ENCODE peak calls at places on chromosome 6, in five cellular contexts. Y, B, N, X and O are unnamed samples.

GRCh38 chr6:147787407-147787806 is 278.9 kb downstream of the SAMD5 start:
- DNase-seq in Y (no peak), B (no peak), N (no peak), X (no peak), O (no peak)

GRCh38 chr6:126625019-126625418 is 285.1 kb downstream of the CENPW start:
- DNase-seq in Y (peak), B (no peak), N (peak), X (no peak), O (no peak)

GRCh38 chr6:118356686-118357085 is 191.4 kb upstream of the PLN start:
- DNase-seq in Y (no peak), B (no peak), N (no peak), X (no peak), O (no peak)

GRCh38 chr6:136306466-136306865 is 16.8 kb upstream of the BCLAF1 start:
- DNase-seq in Y (no peak), B (no peak), N (no peak), X (no peak), O (no peak)

GRCh38 chr6:148693882-148694484 is 52.8 kb upstream of the UST start:
- DNase-seq in Y (no peak), B (no peak), N (no peak), X (no peak), O (peak)

GRCh38 chr6:64838726-64839125 is 868.3 kb downstream of the EYS start:
- DNase-seq in Y (no peak), B (no peak), N (no peak), X (no peak), O (no peak)

GRCh38 chr6:84462697-84463096 is 235.3 kb upstream of the CEP162 start:
- DNase-seq in Y (peak), B (peak), N (peak), X (no peak), O (no peak)

GRCh38 chr6:128511518-128511917 is 8.9 kb downstream of the PTPRK start:
- DNase-seq in Y (peak), B (no peak), N (peak), X (no peak), O (no peak)

GRCh38 chr6:7932625-7933024 is 22.0 kb upstream of the TXNDC5 start:
- DNase-seq in Y (no peak), B (no peak), N (no peak), X (no peak), O (no peak)

GRCh38 chr6:66086532-66086931 is 379.5 kb upstream of the EYS start:
- DNase-seq in Y (no peak), B (no peak), N (no peak), X (no peak), O (no peak)

GRCh38 chr6:165001502-165002157 is 307.8 kb downstream of the C6orf118 start:
- DNase-seq in Y (no peak), B (no peak), N (no peak), X (no peak), O (no peak)

GRCh38 chr6:159691133-159691962 is 1.7 kb downstream of the SOD2 start:
- DNase-seq in Y (peak), B (peak), N (peak), X (no peak), O (peak)

GRCh38 chr6:54053893-54054391 is 57.3 kb upstream of the MLIP start:
- DNase-seq in Y (peak), B (peak), N (peak), X (no peak), O (no peak)

GRCh38 chr6:20056350-20056992 is 155.8 kb downstream of the MBOAT1 start:
- DNase-seq in Y (peak), B (no peak), N (peak), X (peak), O (peak)

GRCh38 chr6:27545271-27546046 is 72.6 kb upstream of the ZNF184 start:
- DNase-seq in Y (peak), B (no peak), N (peak), X (no peak), O (no peak)

GRCh38 chr6:3061501-3061941 is 6.8 kb upstream of the RIPK1 start:
- DNase-seq in Y (peak), B (no peak), N (peak), X (no peak), O (no peak)

GRCh38 chr6:48973486-48973885 is 489.6 kb downstream of the MMUT start:
- DNase-seq in Y (peak), B (no peak), N (no peak), X (no peak), O (no peak)

GRCh38 chr6:170212051-170212756 is 78.7 kb downstream of the DLL1 start:
- DNase-seq in Y (no peak), B (no peak), N (no peak), X (peak), O (no peak)

DNA sequence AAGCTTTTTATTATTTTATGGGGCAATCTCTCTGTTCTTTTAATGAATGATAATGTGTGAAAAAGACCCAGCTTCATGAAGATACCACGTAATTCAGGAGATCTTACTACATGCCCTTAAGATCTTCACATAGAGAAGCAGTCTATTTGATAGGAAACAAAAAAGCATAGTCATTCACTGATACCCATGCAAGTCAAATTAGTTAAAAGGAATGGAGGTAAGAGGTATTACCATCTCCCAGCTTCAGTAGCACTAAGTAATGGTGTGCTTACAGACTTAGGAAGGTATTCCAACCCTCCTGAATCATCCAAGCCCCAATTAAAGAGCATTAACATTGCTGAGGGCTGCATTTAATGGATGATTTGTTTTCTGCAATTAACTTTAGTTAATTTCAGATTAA is 364.7 kb downstream of the SYNE1 start:
- DNase-seq in Y (no peak), B (no peak), N (no peak), X (no peak), O (no peak)
- H3K4me3 ChIP-seq in Y (no peak), B (no peak), N (no peak), X (no peak), O (no peak)

GRCh38 chr6:17098538-17098937 is 3.3 kb upstream of the STMND1 start:
- DNase-seq in Y (peak), B (no peak), N (no peak), X (peak), O (no peak)
- H3K4me3 ChIP-seq in Y (no peak), B (no peak), N (no peak), X (no peak), O (no peak)

DNA sequence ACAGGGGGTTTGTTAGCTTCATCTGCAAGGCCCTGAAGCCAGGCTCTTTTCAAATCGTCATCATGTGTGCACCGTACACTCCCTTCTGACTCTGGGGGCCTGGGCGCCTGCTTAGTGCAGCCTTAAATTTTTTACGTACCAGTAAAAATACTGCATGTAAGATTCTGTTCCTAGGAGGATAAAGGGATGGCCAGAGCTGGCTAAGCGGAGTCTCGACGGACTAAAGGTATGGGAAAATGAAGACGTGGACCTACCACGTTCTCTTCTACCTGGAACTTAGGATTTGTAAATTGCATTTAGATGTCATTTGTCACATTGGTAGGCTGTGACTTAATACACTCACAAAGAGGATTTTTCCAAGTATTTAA is 149.3 kb upstream of the AFDN start:
- DNase-seq in Y (no peak), B (no peak), N (no peak), X (no peak), O (no peak)
- H3K4me3 ChIP-seq in Y (no peak), B (no peak), N (no peak), X (no peak), O (no peak)

GRCh38 chr6:42374027-42374669 is 77.6 kb downstream of the TRERF1 start:
- DNase-seq in Y (no peak), B (no peak), N (no peak), X (no peak), O (no peak)
- H3K4me3 ChIP-seq in Y (no peak), B (no peak), N (no peak), X (no peak), O (no peak)

DNA sequence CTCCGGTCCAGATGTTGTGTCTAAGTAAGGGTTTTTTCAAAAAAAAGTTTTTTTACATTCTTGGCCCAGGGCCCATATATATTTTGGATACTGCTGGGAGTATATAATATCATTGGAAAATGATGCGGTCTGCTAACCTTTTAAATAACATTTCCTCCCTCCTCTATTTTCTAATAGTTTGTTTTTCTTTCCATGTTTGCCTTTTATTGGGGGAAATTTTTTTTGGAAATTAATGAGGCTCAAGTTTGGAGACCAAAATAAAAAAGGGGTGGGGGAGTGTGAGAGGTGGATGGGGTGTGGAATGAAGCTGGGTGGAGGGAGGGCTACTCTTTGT is 42.8 kb upstream of the FOXP4 start:
- DNase-seq in Y (no peak), B (no peak), N (peak), X (no peak), O (no peak)
- H3K4me3 ChIP-seq in Y (no peak), B (no peak), N (no peak), X (no peak), O (no peak)

GRCh38 chr6:144659202-144659731 is 374.1 kb downstream of the UTRN start:
- DNase-seq in Y (peak), B (no peak), N (peak), X (no peak), O (no peak)

GRCh38 chr6:144661101-144661806 is 376.1 kb downstream of the UTRN start:
- DNase-seq in Y (peak), B (no peak), N (peak), X (no peak), O (no peak)

GRCh38 chr6:144662812-144663211 is 377.7 kb downstream of the UTRN start:
- DNase-seq in Y (no peak), B (no peak), N (no peak), X (no peak), O (no peak)

GRCh38 chr6:144659735-144660246 is 374.7 kb downstream of the UTRN start:
- DNase-seq in Y (no peak), B (no peak), N (no peak), X (no peak), O (no peak)

GRCh38 chr6:144660545-144660944 is 375.4 kb downstream of the UTRN start:
- DNase-seq in Y (no peak), B (no peak), N (no peak), X (no peak), O (no peak)
- H3K4me3 ChIP-seq in Y (no peak), B (no peak), N (peak), X (no peak), O (no peak)

GRCh38 chr6:99612551-99613397 is 6.1 kb downstream of the PRDM13 start:
- DNase-seq in Y (no peak), B (no peak), N (no peak), X (peak), O (no peak)
- H3K4me3 ChIP-seq in Y (peak), B (peak), N (no peak), X (no peak), O (no peak)

GRCh38 chr6:1065986-1066385 is 245.9 kb upstream of the FOXQ1 start:
- DNase-seq in Y (no peak), B (no peak), N (no peak), X (no peak), O (no peak)

GRCh38 chr6:1063671-1064355 is 248.1 kb upstream of the FOXQ1 start:
- DNase-seq in Y (no peak), B (peak), N (peak), X (no peak), O (no peak)

GRCh38 chr6:1059596-1059995 is 252.3 kb upstream of the FOXQ1 start:
- DNase-seq in Y (no peak), B (no peak), N (no peak), X (no peak), O (no peak)

GRCh38 chr6:1066449-1066848 is 245.4 kb upstream of the FOXQ1 start:
- DNase-seq in Y (no peak), B (no peak), N (no peak), X (no peak), O (no peak)

GRCh38 chr6:1062786-1063545 is 248.9 kb upstream of the FOXQ1 start:
- DNase-seq in Y (peak), B (no peak), N (no peak), X (peak), O (no peak)
- H3K4me3 ChIP-seq in Y (no peak), B (no peak), N (no peak), X (no peak), O (no peak)

DNA sequence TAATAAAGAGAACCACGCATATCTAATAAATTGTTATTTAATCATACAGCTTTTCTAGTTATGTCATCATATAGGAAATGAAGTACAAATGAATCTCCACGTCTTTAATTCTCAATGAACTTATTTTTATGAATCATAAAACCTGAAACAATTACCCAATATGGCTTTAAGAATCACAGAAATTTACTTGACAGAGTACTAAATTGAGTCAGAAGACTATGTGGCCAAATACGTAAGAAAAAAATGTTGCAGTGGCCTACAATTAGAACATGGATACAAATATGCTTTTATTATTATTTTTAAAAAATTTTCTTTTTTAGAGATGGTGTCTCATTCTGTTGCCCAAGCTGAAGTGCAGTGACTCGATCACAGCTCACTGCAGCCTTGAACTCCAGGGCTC is 584.7 kb upstream of the SLC35B3 start:
- DNase-seq in Y (no peak), B (no peak), N (no peak), X (no peak), O (no peak)
- H3K4me3 ChIP-seq in Y (no peak), B (no peak), N (no peak), X (no peak), O (no peak)